ENCODE peak calls at places on chromosomes 16 and 17, in nine cellular contexts. One of them, this sample, is unnamed.

GRCh38 chr16:28304214-28304613 is 11.9 kb downstream of the SBK1 start:
- DNase-seq in cardiac fibroblast: peak; percentile 54
- DNase-seq in HT-29: no peak
- DNase-seq in fibroblast of pulmonary artery: peak; percentile 61
- DNase-seq in skeletal muscle cell: no peak
- DNase-seq in activated naive CD4-positive, alpha-beta T cell treated with Interleukin-2 at 50 U/mL for 16 hours: no peak
- DNase-seq in stimulated activated CD4-positive, alpha-beta T cell treated with anti-CD3 and anti-CD28 coated beads, Interleukin-1b, Interleukin-23, amount 100 ng/mL, for 1 hour: no peak
- DNase-seq in A549: no peak
- DNase-seq in activated T-cell treated with anti-CD3 and anti-CD28 coated beads for 1 hour: no peak
- DNase-seq in this sample: no peak

GRCh38 chr16:20899503-20900298 is 457 bp downstream of the DCUN1D3 start:
- DNase-seq in cardiac fibroblast: peak; percentile 22
- DNase-seq in HT-29: peak; percentile 44
- DNase-seq in fibroblast of pulmonary artery: no peak
- DNase-seq in skeletal muscle cell: no peak
- DNase-seq in activated naive CD4-positive, alpha-beta T cell treated with Interleukin-2 at 50 U/mL for 16 hours: no peak
- DNase-seq in stimulated activated CD4-positive, alpha-beta T cell treated with anti-CD3 and anti-CD28 coated beads, Interleukin-1b, Interleukin-23, amount 100 ng/mL, for 1 hour: no peak
- DNase-seq in A549: no peak
- DNase-seq in activated T-cell treated with anti-CD3 and anti-CD28 coated beads for 1 hour: peak; percentile 12
- DNase-seq in this sample: peak; percentile 23

GRCh38 chr17:38421224-38421841 is 6.9 kb upstream of the ARHGAP23 start:
- DNase-seq in cardiac fibroblast: peak; percentile 66
- DNase-seq in HT-29: no peak
- DNase-seq in fibroblast of pulmonary artery: peak; percentile 70
- DNase-seq in skeletal muscle cell: peak; percentile 42
- DNase-seq in activated naive CD4-positive, alpha-beta T cell treated with Interleukin-2 at 50 U/mL for 16 hours: no peak
- DNase-seq in stimulated activated CD4-positive, alpha-beta T cell treated with anti-CD3 and anti-CD28 coated beads, Interleukin-1b, Interleukin-23, amount 100 ng/mL, for 1 hour: no peak
- DNase-seq in A549: no peak
- DNase-seq in activated T-cell treated with anti-CD3 and anti-CD28 coated beads for 1 hour: no peak
- DNase-seq in this sample: no peak

GRCh38 chr16:175145-175949 is 1.1 kb upstream of the HBA1 start:
- DNase-seq in cardiac fibroblast: no peak
- DNase-seq in HT-29: no peak
- DNase-seq in fibroblast of pulmonary artery: no peak
- DNase-seq in skeletal muscle cell: no peak
- DNase-seq in activated naive CD4-positive, alpha-beta T cell treated with Interleukin-2 at 50 U/mL for 16 hours: no peak
- DNase-seq in stimulated activated CD4-positive, alpha-beta T cell treated with anti-CD3 and anti-CD28 coated beads, Interleukin-1b, Interleukin-23, amount 100 ng/mL, for 1 hour: no peak
- DNase-seq in A549: no peak
- DNase-seq in activated T-cell treated with anti-CD3 and anti-CD28 coated beads for 1 hour: no peak
- DNase-seq in this sample: no peak

GRCh38 chr17:76432712-76433336 is 20.1 kb downstream of the UBE2O start:
- DNase-seq in cardiac fibroblast: peak; percentile 46
- DNase-seq in HT-29: peak; percentile 15
- DNase-seq in fibroblast of pulmonary artery: peak; percentile 32
- DNase-seq in skeletal muscle cell: no peak
- DNase-seq in activated naive CD4-positive, alpha-beta T cell treated with Interleukin-2 at 50 U/mL for 16 hours: no peak
- DNase-seq in stimulated activated CD4-positive, alpha-beta T cell treated with anti-CD3 and anti-CD28 coated beads, Interleukin-1b, Interleukin-23, amount 100 ng/mL, for 1 hour: no peak
- DNase-seq in A549: no peak
- DNase-seq in activated T-cell treated with anti-CD3 and anti-CD28 coated beads for 1 hour: no peak
- DNase-seq in this sample: no peak

GRCh38 chr17:83062011-83062817 is 17.2 kb upstream of the METRNL start:
- DNase-seq in cardiac fibroblast: no peak
- DNase-seq in HT-29: no peak
- DNase-seq in fibroblast of pulmonary artery: no peak
- DNase-seq in skeletal muscle cell: no peak
- DNase-seq in activated naive CD4-positive, alpha-beta T cell treated with Interleukin-2 at 50 U/mL for 16 hours: peak; percentile 0
- DNase-seq in stimulated activated CD4-positive, alpha-beta T cell treated with anti-CD3 and anti-CD28 coated beads, Interleukin-1b, Interleukin-23, amount 100 ng/mL, for 1 hour: no peak
- DNase-seq in A549: no peak
- DNase-seq in activated T-cell treated with anti-CD3 and anti-CD28 coated beads for 1 hour: no peak
- DNase-seq in this sample: no peak

GRCh38 chr17:30345527-30346075 is 11.7 kb upstream of the TMIGD1 start:
- DNase-seq in cardiac fibroblast: no peak
- DNase-seq in HT-29: no peak
- DNase-seq in fibroblast of pulmonary artery: peak; percentile 22
- DNase-seq in skeletal muscle cell: no peak
- DNase-seq in activated naive CD4-positive, alpha-beta T cell treated with Interleukin-2 at 50 U/mL for 16 hours: no peak
- DNase-seq in stimulated activated CD4-positive, alpha-beta T cell treated with anti-CD3 and anti-CD28 coated beads, Interleukin-1b, Interleukin-23, amount 100 ng/mL, for 1 hour: no peak
- DNase-seq in A549: no peak
- DNase-seq in activated T-cell treated with anti-CD3 and anti-CD28 coated beads for 1 hour: no peak
- DNase-seq in this sample: peak; percentile 17

GRCh38 chr17:68646626-68647526 is 45.7 kb upstream of the FAM20A start:
- DNase-seq in cardiac fibroblast: peak; percentile 29
- DNase-seq in HT-29: no peak
- DNase-seq in fibroblast of pulmonary artery: peak; percentile 13
- DNase-seq in skeletal muscle cell: no peak
- DNase-seq in activated naive CD4-positive, alpha-beta T cell treated with Interleukin-2 at 50 U/mL for 16 hours: no peak
- DNase-seq in stimulated activated CD4-positive, alpha-beta T cell treated with anti-CD3 and anti-CD28 coated beads, Interleukin-1b, Interleukin-23, amount 100 ng/mL, for 1 hour: no peak
- DNase-seq in A549: no peak
- DNase-seq in activated T-cell treated with anti-CD3 and anti-CD28 coated beads for 1 hour: no peak
- DNase-seq in this sample: no peak

GRCh38 chr17:200604-200985 is 19.1 kb upstream of the DOC2B start:
- DNase-seq in cardiac fibroblast: no peak
- DNase-seq in HT-29: no peak
- DNase-seq in fibroblast of pulmonary artery: no peak
- DNase-seq in skeletal muscle cell: no peak
- DNase-seq in activated naive CD4-positive, alpha-beta T cell treated with Interleukin-2 at 50 U/mL for 16 hours: no peak
- DNase-seq in stimulated activated CD4-positive, alpha-beta T cell treated with anti-CD3 and anti-CD28 coated beads, Interleukin-1b, Interleukin-23, amount 100 ng/mL, for 1 hour: no peak
- DNase-seq in A549: no peak
- DNase-seq in activated T-cell treated with anti-CD3 and anti-CD28 coated beads for 1 hour: no peak
- DNase-seq in this sample: no peak

GRCh38 chr17:29442451-29442850 is 52.3 kb downstream of the TAOK1 start:
- DNase-seq in cardiac fibroblast: no peak
- DNase-seq in HT-29: no peak
- DNase-seq in fibroblast of pulmonary artery: no peak
- DNase-seq in skeletal muscle cell: no peak
- DNase-seq in activated naive CD4-positive, alpha-beta T cell treated with Interleukin-2 at 50 U/mL for 16 hours: no peak
- DNase-seq in stimulated activated CD4-positive, alpha-beta T cell treated with anti-CD3 and anti-CD28 coated beads, Interleukin-1b, Interleukin-23, amount 100 ng/mL, for 1 hour: no peak
- DNase-seq in A549: no peak
- DNase-seq in activated T-cell treated with anti-CD3 and anti-CD28 coated beads for 1 hour: no peak
- DNase-seq in this sample: no peak

GRCh38 chr17:64984776-64985521 is 65.7 kb upstream of the LRRC37A3 start:
- DNase-seq in cardiac fibroblast: peak; percentile 34
- DNase-seq in HT-29: peak; percentile 70
- DNase-seq in fibroblast of pulmonary artery: peak; percentile 54
- DNase-seq in skeletal muscle cell: no peak
- DNase-seq in activated naive CD4-positive, alpha-beta T cell treated with Interleukin-2 at 50 U/mL for 16 hours: peak; percentile 60
- DNase-seq in stimulated activated CD4-positive, alpha-beta T cell treated with anti-CD3 and anti-CD28 coated beads, Interleukin-1b, Interleukin-23, amount 100 ng/mL, for 1 hour: peak; percentile 39
- DNase-seq in A549: no peak
- DNase-seq in activated T-cell treated with anti-CD3 and anti-CD28 coated beads for 1 hour: peak; percentile 22
- DNase-seq in this sample: peak; percentile 73